ENCODE peak calls at places on chromosomes 1 and 21, in nine cellular contexts. One of them, this sample, is unnamed.
A peak's percentile ranks its signal among the peaks of the same experiment; 100 is the strongest.

GRCh38 chr1:207327994-207328393 is 6.5 kb downstream of the CD55 start:
- DNase-seq in heart left ventricle: no peak
- DNase-seq in adrenal gland: no peak
- DNase-seq in HCT116: no peak
- DNase-seq in head of caudate nucleus: no peak
- DNase-seq in mucosa of gallbladder: no peak
- DNase-seq in KG1: no peak
- DNase-seq in stimulated activated CD4-positive, alpha-beta T cell treated with anti-CD3 and anti-CD28 coated beads, Interleukin-15, amount 100 ng/mL, for 24 hours: no peak
- DNase-seq in activated naive CD4-positive, alpha-beta T cell treated with Interleukin-2 at 50 U/mL for 16 hours: no peak
- DNase-seq in this sample: no peak

GRCh38 chr1:37692834-37693175 is 489 bp downstream of the CDCA8 start:
- DNase-seq in heart left ventricle: no peak
- DNase-seq in mucosa of gallbladder: no peak
- DNase-seq in stimulated activated CD4-positive, alpha-beta T cell treated with anti-CD3 and anti-CD28 coated beads, Interleukin-15, amount 100 ng/mL, for 24 hours: no peak
- DNase-seq in KG1: no peak
- DNase-seq in head of caudate nucleus: no peak
- DNase-seq in activated naive CD4-positive, alpha-beta T cell treated with Interleukin-2 at 50 U/mL for 16 hours: no peak
- DNase-seq in HCT116: no peak
- DNase-seq in adrenal gland: peak; percentile 29
- DNase-seq in this sample: no peak

GRCh38 chr1:231793893-231794292 is 167.3 kb downstream of the DISC1 start:
- DNase-seq in stimulated activated CD4-positive, alpha-beta T cell treated with anti-CD3 and anti-CD28 coated beads, Interleukin-15, amount 100 ng/mL, for 24 hours: no peak
- DNase-seq in head of caudate nucleus: no peak
- DNase-seq in mucosa of gallbladder: no peak
- DNase-seq in KG1: no peak
- DNase-seq in HCT116: no peak
- DNase-seq in heart left ventricle: no peak
- DNase-seq in adrenal gland: no peak
- DNase-seq in activated naive CD4-positive, alpha-beta T cell treated with Interleukin-2 at 50 U/mL for 16 hours: no peak
- DNase-seq in this sample: no peak

GRCh38 chr1:112676543-112676942 is 2.1 kb downstream of the MOV10 start:
- DNase-seq in HCT116: no peak
- DNase-seq in KG1: no peak
- DNase-seq in stimulated activated CD4-positive, alpha-beta T cell treated with anti-CD3 and anti-CD28 coated beads, Interleukin-15, amount 100 ng/mL, for 24 hours: no peak
- DNase-seq in mucosa of gallbladder: no peak
- DNase-seq in adrenal gland: no peak
- DNase-seq in activated naive CD4-positive, alpha-beta T cell treated with Interleukin-2 at 50 U/mL for 16 hours: no peak
- DNase-seq in head of caudate nucleus: no peak
- DNase-seq in heart left ventricle: no peak
- DNase-seq in this sample: no peak

GRCh38 chr1:180116964-180117763 is 37.5 kb upstream of the QSOX1 start:
- DNase-seq in head of caudate nucleus: no peak
- DNase-seq in HCT116: peak; percentile 8
- DNase-seq in mucosa of gallbladder: no peak
- DNase-seq in activated naive CD4-positive, alpha-beta T cell treated with Interleukin-2 at 50 U/mL for 16 hours: no peak
- DNase-seq in adrenal gland: no peak
- DNase-seq in heart left ventricle: peak; percentile 59
- DNase-seq in KG1: no peak
- DNase-seq in stimulated activated CD4-positive, alpha-beta T cell treated with anti-CD3 and anti-CD28 coated beads, Interleukin-15, amount 100 ng/mL, for 24 hours: no peak
- DNase-seq in this sample: no peak

GRCh38 chr1:7471836-7472235 is 299.3 kb upstream of the VAMP3 start:
- DNase-seq in heart left ventricle: no peak
- DNase-seq in stimulated activated CD4-positive, alpha-beta T cell treated with anti-CD3 and anti-CD28 coated beads, Interleukin-15, amount 100 ng/mL, for 24 hours: no peak
- DNase-seq in mucosa of gallbladder: no peak
- DNase-seq in KG1: no peak
- DNase-seq in adrenal gland: no peak
- DNase-seq in HCT116: no peak
- DNase-seq in head of caudate nucleus: no peak
- DNase-seq in activated naive CD4-positive, alpha-beta T cell treated with Interleukin-2 at 50 U/mL for 16 hours: no peak
- DNase-seq in this sample: no peak

GRCh38 chr1:54564312-54565112 is 16.5 kb downstream of the ACOT11 start:
- DNase-seq in activated naive CD4-positive, alpha-beta T cell treated with Interleukin-2 at 50 U/mL for 16 hours: no peak
- DNase-seq in stimulated activated CD4-positive, alpha-beta T cell treated with anti-CD3 and anti-CD28 coated beads, Interleukin-15, amount 100 ng/mL, for 24 hours: no peak
- DNase-seq in head of caudate nucleus: no peak
- DNase-seq in HCT116: peak; percentile 79
- DNase-seq in adrenal gland: no peak
- DNase-seq in KG1: no peak
- DNase-seq in mucosa of gallbladder: peak; percentile 88
- DNase-seq in heart left ventricle: no peak
- DNase-seq in this sample: no peak

GRCh38 chr21:42971897-42972275 is 2.5 kb upstream of the PKNOX1 start:
- DNase-seq in adrenal gland: no peak
- DNase-seq in head of caudate nucleus: no peak
- DNase-seq in mucosa of gallbladder: no peak
- DNase-seq in stimulated activated CD4-positive, alpha-beta T cell treated with anti-CD3 and anti-CD28 coated beads, Interleukin-15, amount 100 ng/mL, for 24 hours: no peak
- DNase-seq in HCT116: no peak
- DNase-seq in heart left ventricle: no peak
- DNase-seq in KG1: no peak
- DNase-seq in activated naive CD4-positive, alpha-beta T cell treated with Interleukin-2 at 50 U/mL for 16 hours: no peak
- DNase-seq in this sample: no peak

GRCh38 chr1:2174348-2175054 is 20.1 kb downstream of the FAAP20 start:
- DNase-seq in stimulated activated CD4-positive, alpha-beta T cell treated with anti-CD3 and anti-CD28 coated beads, Interleukin-15, amount 100 ng/mL, for 24 hours: peak; percentile 62
- DNase-seq in HCT116: peak; percentile 28
- DNase-seq in adrenal gland: peak; percentile 46
- DNase-seq in mucosa of gallbladder: no peak
- DNase-seq in head of caudate nucleus: peak; percentile 64
- DNase-seq in activated naive CD4-positive, alpha-beta T cell treated with Interleukin-2 at 50 U/mL for 16 hours: peak; percentile 38
- DNase-seq in heart left ventricle: peak; percentile 58
- DNase-seq in KG1: peak; percentile 15
- DNase-seq in this sample: no peak